ENCODE peak calls at places on chromosomes 4 and X, in seven cellular contexts. One of them, this sample, is unnamed. For H3K4me1, the result is how much of the 10 kb centered on the place peaks cover.

GRCh38 chrX:63258144-63258543 is 93.0 kb downstream of the SPIN4 start:
- DNase-seq in CD8-positive, alpha-beta T cell: no peak
- DNase-seq in BE2C: no peak
- DNase-seq in colonic mucosa: no peak
- DNase-seq in kidney: no peak
- DNase-seq in sigmoid colon: no peak
- DNase-seq in PC-3: no peak
- DNase-seq in this sample: no peak

GRCh38 chr4:56907009-56907408 is 691 bp upstream of the REST start:
- DNase-seq in CD8-positive, alpha-beta T cell: no peak
- DNase-seq in BE2C: no peak
- DNase-seq in colonic mucosa: peak
- DNase-seq in kidney: no peak
- DNase-seq in sigmoid colon: no peak
- DNase-seq in PC-3: no peak
- DNase-seq in this sample: no peak

GRCh38 chr4:88187766-88188165 is 29.3 kb upstream of the ABCG2 start:
- DNase-seq in CD8-positive, alpha-beta T cell: no peak
- DNase-seq in BE2C: no peak
- DNase-seq in colonic mucosa: no peak
- DNase-seq in kidney: no peak
- DNase-seq in sigmoid colon: no peak
- DNase-seq in PC-3: no peak
- DNase-seq in this sample: no peak

GRCh38 chrX:107826286-107827136 is 845 bp downstream of the MID2 start:
- DNase-seq in CD8-positive, alpha-beta T cell: peak
- DNase-seq in BE2C: peak
- DNase-seq in colonic mucosa: peak
- DNase-seq in kidney: peak
- DNase-seq in sigmoid colon: peak
- DNase-seq in PC-3: peak
- DNase-seq in this sample: peak

GRCh38 chr4:38490753-38491446 is 173.1 kb upstream of the KLF3 start:
- DNase-seq in CD8-positive, alpha-beta T cell: no peak
- DNase-seq in BE2C: no peak
- DNase-seq in colonic mucosa: no peak
- DNase-seq in kidney: no peak
- DNase-seq in sigmoid colon: no peak
- DNase-seq in PC-3: no peak
- DNase-seq in this sample: no peak

GRCh38 chrX:39372126-39372525 is 570.9 kb downstream of the MID1IP1 start:
- DNase-seq in CD8-positive, alpha-beta T cell: no peak
- DNase-seq in BE2C: no peak
- DNase-seq in colonic mucosa: no peak
- DNase-seq in kidney: no peak
- DNase-seq in sigmoid colon: no peak
- DNase-seq in PC-3: no peak
- DNase-seq in this sample: no peak

GRCh38 chrX:119708936-119709335 is 16.0 kb upstream of the SEPTIN6 start:
- DNase-seq in CD8-positive, alpha-beta T cell: no peak
- DNase-seq in BE2C: no peak
- DNase-seq in colonic mucosa: no peak
- DNase-seq in kidney: no peak
- DNase-seq in sigmoid colon: no peak
- DNase-seq in PC-3: no peak
- DNase-seq in this sample: no peak

GRCh38 chr4:56127698-56128097 is 179.0 kb downstream of the CEP135 start:
- DNase-seq in CD8-positive, alpha-beta T cell: no peak
- DNase-seq in BE2C: peak
- DNase-seq in colonic mucosa: no peak
- DNase-seq in kidney: no peak
- DNase-seq in sigmoid colon: no peak
- DNase-seq in PC-3: no peak
- DNase-seq in this sample: peak

GRCh38 chrX:129522184-129523059 is 868 bp downstream of the SMARCA1 start:
- DNase-seq in CD8-positive, alpha-beta T cell: no peak
- DNase-seq in BE2C: peak
- DNase-seq in colonic mucosa: peak
- DNase-seq in kidney: peak
- DNase-seq in sigmoid colon: peak
- DNase-seq in PC-3: peak
- DNase-seq in this sample: peak

GRCh38 chrX:2632533-2633504 is 58.3 kb upstream of the CD99 start:
- DNase-seq in CD8-positive, alpha-beta T cell: no peak
- DNase-seq in BE2C: no peak
- DNase-seq in colonic mucosa: no peak
- DNase-seq in kidney: no peak
- DNase-seq in sigmoid colon: no peak
- DNase-seq in PC-3: peak
- DNase-seq in this sample: no peak

GRCh38 chr4:62004881-62005280 is 804.8 kb downstream of the ADGRL3 start:
- DNase-seq in CD8-positive, alpha-beta T cell: no peak
- DNase-seq in BE2C: no peak
- DNase-seq in colonic mucosa: no peak
- DNase-seq in kidney: no peak
- DNase-seq in sigmoid colon: no peak
- DNase-seq in PC-3: no peak
- DNase-seq in this sample: no peak

GRCh38 chr4:148497258-148497657 is 55.0 kb upstream of the NR3C2 start:
- DNase-seq in CD8-positive, alpha-beta T cell: no peak
- DNase-seq in BE2C: no peak
- DNase-seq in colonic mucosa: no peak
- DNase-seq in kidney: no peak
- DNase-seq in sigmoid colon: no peak
- DNase-seq in PC-3: no peak
- DNase-seq in this sample: no peak

GRCh38 chrX:74371399-74371798 is 49.9 kb upstream of the SLC16A2 start:
- DNase-seq in CD8-positive, alpha-beta T cell: no peak
- DNase-seq in BE2C: no peak
- DNase-seq in colonic mucosa: no peak
- DNase-seq in kidney: no peak
- DNase-seq in sigmoid colon: no peak
- DNase-seq in PC-3: no peak
- DNase-seq in this sample: no peak

GRCh38 chr4:173218411-173219125 is 50.0 kb downstream of the GALNT7 start:
- DNase-seq in CD8-positive, alpha-beta T cell: no peak
- DNase-seq in BE2C: no peak
- DNase-seq in colonic mucosa: no peak
- DNase-seq in kidney: no peak
- DNase-seq in sigmoid colon: no peak
- DNase-seq in PC-3: peak
- DNase-seq in this sample: peak

GRCh38 chr4:17561195-17561909 is 15.6 kb upstream of the LAP3 start:
- DNase-seq in CD8-positive, alpha-beta T cell: no peak
- DNase-seq in BE2C: peak
- DNase-seq in colonic mucosa: no peak
- DNase-seq in kidney: no peak
- DNase-seq in sigmoid colon: no peak
- DNase-seq in PC-3: peak
- DNase-seq in this sample: no peak

GRCh38 chrX:10636851-10637250 is 16.5 kb upstream of the MID1 start:
- DNase-seq in CD8-positive, alpha-beta T cell: no peak
- DNase-seq in BE2C: no peak
- DNase-seq in colonic mucosa: no peak
- DNase-seq in kidney: no peak
- DNase-seq in sigmoid colon: no peak
- DNase-seq in PC-3: no peak
- DNase-seq in this sample: no peak

GRCh38 chr4:14908635-14909034 is 93.6 kb upstream of the CPEB2 start:
- DNase-seq in CD8-positive, alpha-beta T cell: no peak
- DNase-seq in BE2C: no peak
- DNase-seq in colonic mucosa: no peak
- DNase-seq in kidney: no peak
- DNase-seq in sigmoid colon: no peak
- DNase-seq in PC-3: peak
- DNase-seq in this sample: no peak

GRCh38 chr4:25474690-25475089 is 97.6 kb downstream of the ANAPC4 start:
- DNase-seq in CD8-positive, alpha-beta T cell: no peak
- DNase-seq in BE2C: no peak
- DNase-seq in colonic mucosa: no peak
- DNase-seq in kidney: no peak
- DNase-seq in sigmoid colon: no peak
- DNase-seq in PC-3: no peak
- DNase-seq in this sample: no peak

GRCh38 chrX:18886005-18886343 is 97.9 kb downstream of the PHKA2 start:
- DNase-seq in CD8-positive, alpha-beta T cell: no peak
- DNase-seq in BE2C: no peak
- DNase-seq in colonic mucosa: no peak
- DNase-seq in kidney: no peak
- DNase-seq in sigmoid colon: no peak
- DNase-seq in PC-3: no peak
- DNase-seq in this sample: no peak

GRCh38 chr4:67198757-67199156 is 346.5 kb downstream of the CENPC start:
- DNase-seq in CD8-positive, alpha-beta T cell: no peak
- DNase-seq in BE2C: no peak
- DNase-seq in colonic mucosa: no peak
- DNase-seq in kidney: no peak
- DNase-seq in sigmoid colon: no peak
- DNase-seq in PC-3: peak
- DNase-seq in this sample: peak

GRCh38 chrX:65668362-65669310 is 1.2 kb downstream of the MSN start:
- DNase-seq in CD8-positive, alpha-beta T cell: peak
- DNase-seq in BE2C: no peak
- DNase-seq in colonic mucosa: peak
- DNase-seq in kidney: peak
- DNase-seq in sigmoid colon: peak
- DNase-seq in PC-3: peak
- DNase-seq in this sample: peak

GRCh38 chr4:142567199-142567598 is 278.9 kb downstream of the INPP4B start:
- DNase-seq in CD8-positive, alpha-beta T cell: no peak
- DNase-seq in BE2C: no peak
- DNase-seq in colonic mucosa: no peak
- DNase-seq in kidney: no peak
- DNase-seq in sigmoid colon: no peak
- DNase-seq in PC-3: peak
- DNase-seq in this sample: no peak

GRCh38 chrX:137548261-137548660 is 17.7 kb upstream of the ZIC3 start:
- DNase-seq in CD8-positive, alpha-beta T cell: no peak
- DNase-seq in BE2C: no peak
- DNase-seq in colonic mucosa: no peak
- DNase-seq in kidney: no peak
- DNase-seq in sigmoid colon: no peak
- DNase-seq in PC-3: no peak
- DNase-seq in this sample: no peak

GRCh38 chr4:140652601-140653000 is 83.8 kb upstream of the UCP1 start:
- DNase-seq in CD8-positive, alpha-beta T cell: no peak
- DNase-seq in BE2C: no peak
- DNase-seq in colonic mucosa: no peak
- DNase-seq in kidney: no peak
- DNase-seq in sigmoid colon: no peak
- DNase-seq in PC-3: no peak
- DNase-seq in this sample: no peak

GRCh38 chr4:77471821-77472495 is 133.7 kb upstream of the CXCL13 start:
- DNase-seq in CD8-positive, alpha-beta T cell: no peak
- DNase-seq in BE2C: no peak
- DNase-seq in colonic mucosa: no peak
- DNase-seq in kidney: no peak
- DNase-seq in sigmoid colon: no peak
- DNase-seq in PC-3: no peak
- DNase-seq in this sample: no peak

GRCh38 chrX:146881521-146881920 is 67.0 kb upstream of the CXorf51A start:
- DNase-seq in CD8-positive, alpha-beta T cell: no peak
- DNase-seq in BE2C: no peak
- DNase-seq in colonic mucosa: no peak
- DNase-seq in kidney: no peak
- DNase-seq in sigmoid colon: no peak
- DNase-seq in PC-3: no peak
- DNase-seq in this sample: no peak

GRCh38 chr4:74005528-74005927 is 7.1 kb upstream of the CXCL5 start:
- DNase-seq in CD8-positive, alpha-beta T cell: no peak
- DNase-seq in BE2C: no peak
- DNase-seq in colonic mucosa: no peak
- DNase-seq in kidney: no peak
- DNase-seq in sigmoid colon: no peak
- DNase-seq in PC-3: peak
- DNase-seq in this sample: peak

GRCh38 chr4:118869808-118870342 is 18.8 kb upstream of the SYNPO2 start:
- DNase-seq in CD8-positive, alpha-beta T cell: no peak
- DNase-seq in BE2C: no peak
- DNase-seq in colonic mucosa: no peak
- DNase-seq in kidney: no peak
- DNase-seq in sigmoid colon: no peak
- DNase-seq in PC-3: no peak
- DNase-seq in this sample: peak

GRCh38 chr4:3613980-3614730 is 81.9 kb upstream of the LRPAP1 start:
- DNase-seq in CD8-positive, alpha-beta T cell: no peak
- DNase-seq in BE2C: peak
- DNase-seq in colonic mucosa: no peak
- DNase-seq in kidney: peak
- DNase-seq in sigmoid colon: peak
- DNase-seq in PC-3: no peak
- DNase-seq in this sample: no peak

GRCh38 chr4:112898357-112899141 is 150.9 kb upstream of the ANK2 start:
- DNase-seq in CD8-positive, alpha-beta T cell: no peak
- DNase-seq in BE2C: no peak
- DNase-seq in colonic mucosa: no peak
- DNase-seq in kidney: no peak
- DNase-seq in sigmoid colon: no peak
- DNase-seq in PC-3: no peak
- DNase-seq in this sample: no peak
- H3K4me1 ChIP-seq in CD8-positive, alpha-beta T cell: under half
- H3K4me1 ChIP-seq in BE2C: under half
- H3K4me1 ChIP-seq in colonic mucosa: under half
- H3K4me1 ChIP-seq in kidney: under half
- H3K4me1 ChIP-seq in sigmoid colon: under half
- H3K4me1 ChIP-seq in PC-3: under half
- H3K4me1 ChIP-seq in this sample: under half

GRCh38 chr4:10524196-10524833 is 67.1 kb upstream of the ZNF518B start:
- DNase-seq in CD8-positive, alpha-beta T cell: no peak
- DNase-seq in BE2C: no peak
- DNase-seq in colonic mucosa: no peak
- DNase-seq in kidney: no peak
- DNase-seq in sigmoid colon: no peak
- DNase-seq in PC-3: no peak
- DNase-seq in this sample: no peak
- H3K4me1 ChIP-seq in CD8-positive, alpha-beta T cell: under half
- H3K4me1 ChIP-seq in BE2C: under half
- H3K4me1 ChIP-seq in colonic mucosa: under half
- H3K4me1 ChIP-seq in kidney: under half
- H3K4me1 ChIP-seq in sigmoid colon: under half
- H3K4me1 ChIP-seq in PC-3: under half
- H3K4me1 ChIP-seq in this sample: under half

DNA sequence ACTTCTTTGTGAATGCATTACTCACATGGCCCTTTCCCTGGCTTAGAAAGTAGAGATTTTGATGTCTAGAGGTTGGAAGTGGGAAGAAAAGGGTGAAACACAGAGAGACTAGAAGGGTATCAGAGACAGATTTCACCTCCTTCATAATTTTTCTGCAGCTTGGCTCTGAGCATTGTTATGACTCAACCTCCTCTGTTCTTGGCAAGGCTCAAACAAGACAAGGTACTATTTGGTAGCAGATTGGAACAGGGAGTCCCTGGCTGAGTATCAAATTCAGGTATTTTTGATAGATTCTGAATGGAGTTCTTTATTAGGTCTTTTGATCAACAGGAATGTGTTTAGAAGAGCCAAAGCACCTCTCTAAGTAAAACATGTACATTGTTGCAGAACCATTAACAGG is 146.3 kb upstream of the CHRDL1 start:
- DNase-seq in CD8-positive, alpha-beta T cell: no peak
- DNase-seq in BE2C: no peak
- DNase-seq in colonic mucosa: no peak
- DNase-seq in kidney: no peak
- DNase-seq in sigmoid colon: no peak
- DNase-seq in PC-3: no peak
- DNase-seq in this sample: no peak
- H3K4me1 ChIP-seq in CD8-positive, alpha-beta T cell: under half
- H3K4me1 ChIP-seq in BE2C: under half
- H3K4me1 ChIP-seq in colonic mucosa: under half
- H3K4me1 ChIP-seq in kidney: under half
- H3K4me1 ChIP-seq in sigmoid colon: under half
- H3K4me1 ChIP-seq in PC-3: under half
- H3K4me1 ChIP-seq in this sample: under half

GRCh38 chrX:136198678-136199243 is 51.4 kb downstream of the FHL1 start:
- DNase-seq in CD8-positive, alpha-beta T cell: no peak
- DNase-seq in BE2C: no peak
- DNase-seq in colonic mucosa: no peak
- DNase-seq in kidney: no peak
- DNase-seq in sigmoid colon: no peak
- DNase-seq in PC-3: no peak
- DNase-seq in this sample: no peak
- H3K4me1 ChIP-seq in CD8-positive, alpha-beta T cell: under half
- H3K4me1 ChIP-seq in BE2C: under half
- H3K4me1 ChIP-seq in colonic mucosa: under half
- H3K4me1 ChIP-seq in kidney: under half
- H3K4me1 ChIP-seq in sigmoid colon: under half
- H3K4me1 ChIP-seq in PC-3: under half
- H3K4me1 ChIP-seq in this sample: under half

This sample was measured in endothelial cell of umbilical vein.